ENCODE peak calls at places on chromosomes 5 and 9, in seven cellular contexts. One of them, this sample, is unnamed. For H3K4me1, the result is how much of the 10 kb centered on the place peaks cover.

GRCh38 chr5:176535101-176535654 is 2.0 kb downstream of the RNF44 start:
- DNase-seq in tibial artery: no peak
- DNase-seq in neural progenitor cell: no peak
- DNase-seq in CD8-positive, alpha-beta T cell: no peak
- DNase-seq in uterus: no peak
- DNase-seq in mammary epithelial cell: no peak
- DNase-seq in right atrium auricular region: no peak
- DNase-seq in this sample: no peak

GRCh38 chr5:25006734-25007133 is 362.0 kb upstream of the CDH10 start:
- DNase-seq in neural progenitor cell: peak
- DNase-seq in uterus: no peak
- DNase-seq in mammary epithelial cell: peak
- DNase-seq in right atrium auricular region: no peak
- DNase-seq in CD8-positive, alpha-beta T cell: no peak
- DNase-seq in tibial artery: no peak
- DNase-seq in this sample: no peak

GRCh38 chr9:107600060-107600573 is 110.5 kb upstream of the KLF4 start:
- DNase-seq in uterus: peak
- DNase-seq in tibial artery: no peak
- DNase-seq in neural progenitor cell: no peak
- DNase-seq in mammary epithelial cell: no peak
- DNase-seq in CD8-positive, alpha-beta T cell: no peak
- DNase-seq in right atrium auricular region: no peak
- DNase-seq in this sample: peak

GRCh38 chr9:24242599-24242998 is 303.1 kb downstream of the IZUMO3 start:
- DNase-seq in neural progenitor cell: no peak
- DNase-seq in mammary epithelial cell: no peak
- DNase-seq in CD8-positive, alpha-beta T cell: no peak
- DNase-seq in right atrium auricular region: no peak
- DNase-seq in tibial artery: no peak
- DNase-seq in uterus: no peak
- DNase-seq in this sample: no peak

GRCh38 chr9:93260290-93261066 is 76.5 kb downstream of the WNK2 start:
- DNase-seq in mammary epithelial cell: no peak
- DNase-seq in right atrium auricular region: peak
- DNase-seq in neural progenitor cell: no peak
- DNase-seq in CD8-positive, alpha-beta T cell: no peak
- DNase-seq in tibial artery: peak
- DNase-seq in uterus: no peak
- DNase-seq in this sample: no peak

GRCh38 chr9:107667700-107668099 is 178.1 kb upstream of the KLF4 start:
- DNase-seq in mammary epithelial cell: no peak
- DNase-seq in neural progenitor cell: no peak
- DNase-seq in right atrium auricular region: peak
- DNase-seq in CD8-positive, alpha-beta T cell: no peak
- DNase-seq in uterus: peak
- DNase-seq in tibial artery: no peak
- DNase-seq in this sample: no peak

GRCh38 chr5:5316333-5316732 is 106.1 kb upstream of the ICE1 start:
- DNase-seq in uterus: no peak
- DNase-seq in tibial artery: no peak
- DNase-seq in neural progenitor cell: no peak
- DNase-seq in right atrium auricular region: no peak
- DNase-seq in mammary epithelial cell: no peak
- DNase-seq in CD8-positive, alpha-beta T cell: no peak
- DNase-seq in this sample: no peak

GRCh38 chr9:33029106-33029788 is 4.2 kb downstream of the DNAJA1 start:
- DNase-seq in mammary epithelial cell: peak
- DNase-seq in uterus: no peak
- DNase-seq in CD8-positive, alpha-beta T cell: no peak
- DNase-seq in neural progenitor cell: no peak
- DNase-seq in tibial artery: no peak
- DNase-seq in right atrium auricular region: no peak
- DNase-seq in this sample: no peak

GRCh38 chr9:89135572-89135971 is 43.0 kb downstream of the SHC3 start:
- DNase-seq in tibial artery: no peak
- DNase-seq in CD8-positive, alpha-beta T cell: no peak
- DNase-seq in right atrium auricular region: no peak
- DNase-seq in neural progenitor cell: no peak
- DNase-seq in mammary epithelial cell: no peak
- DNase-seq in uterus: no peak
- DNase-seq in this sample: no peak

GRCh38 chr9:99189186-99189585 is 32.6 kb downstream of the ALG2 start:
- DNase-seq in CD8-positive, alpha-beta T cell: no peak
- DNase-seq in uterus: no peak
- DNase-seq in neural progenitor cell: no peak
- DNase-seq in right atrium auricular region: no peak
- DNase-seq in tibial artery: no peak
- DNase-seq in mammary epithelial cell: no peak
- DNase-seq in this sample: no peak

GRCh38 chr5:55440188-55440646 is 94.5 kb downstream of the PLPP1 start:
- DNase-seq in tibial artery: no peak
- DNase-seq in CD8-positive, alpha-beta T cell: no peak
- DNase-seq in neural progenitor cell: peak
- DNase-seq in uterus: peak
- DNase-seq in right atrium auricular region: no peak
- DNase-seq in mammary epithelial cell: peak
- DNase-seq in this sample: no peak

GRCh38 chr9:127283917-127284316 is 19.3 kb downstream of the GARNL3 start:
- DNase-seq in tibial artery: no peak
- DNase-seq in CD8-positive, alpha-beta T cell: peak
- DNase-seq in neural progenitor cell: peak
- DNase-seq in mammary epithelial cell: peak
- DNase-seq in right atrium auricular region: no peak
- DNase-seq in uterus: peak
- DNase-seq in this sample: no peak

DNA sequence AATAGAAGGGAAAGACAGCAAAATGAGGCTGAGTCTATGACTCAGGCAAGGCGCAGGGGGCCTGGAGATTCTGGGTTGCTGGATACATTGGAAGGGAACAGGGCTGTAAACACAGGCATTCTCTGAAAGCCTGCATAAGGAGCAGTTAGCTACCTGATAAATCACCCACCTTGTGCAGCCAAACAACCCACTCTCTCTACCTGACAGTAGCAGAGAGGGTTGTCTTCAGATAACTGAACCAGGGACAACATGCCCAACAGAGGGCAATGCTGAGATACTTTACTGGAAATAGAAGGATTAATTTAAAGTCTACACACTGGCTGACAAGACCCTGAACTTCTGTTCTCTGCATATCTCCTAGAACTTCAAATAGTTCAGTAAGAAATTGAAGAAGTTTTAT is 161.6 kb downstream of the KCTD16 start:
- DNase-seq in tibial artery: no peak
- DNase-seq in right atrium auricular region: no peak
- DNase-seq in uterus: no peak
- DNase-seq in CD8-positive, alpha-beta T cell: no peak
- DNase-seq in neural progenitor cell: peak
- DNase-seq in mammary epithelial cell: no peak
- DNase-seq in this sample: no peak
- TF ChIP-seq CTCF in tibial artery: no peak
- TF ChIP-seq CTCF in right atrium auricular region: no peak
- TF ChIP-seq CTCF in uterus: no peak
- TF ChIP-seq CTCF in CD8-positive, alpha-beta T cell: no peak
- TF ChIP-seq CTCF in neural progenitor cell: peak
- TF ChIP-seq CTCF in mammary epithelial cell: peak
- TF ChIP-seq CTCF in this sample: no peak

GRCh38 chr5:54088081-54088480 is 222.3 kb downstream of the ARL15 start:
- DNase-seq in CD8-positive, alpha-beta T cell: no peak
- DNase-seq in tibial artery: no peak
- DNase-seq in right atrium auricular region: no peak
- DNase-seq in neural progenitor cell: no peak
- DNase-seq in uterus: no peak
- DNase-seq in mammary epithelial cell: no peak
- DNase-seq in this sample: no peak
- H3K4me1 ChIP-seq in CD8-positive, alpha-beta T cell: under half
- H3K4me1 ChIP-seq in tibial artery: under half
- H3K4me1 ChIP-seq in right atrium auricular region: under half
- H3K4me1 ChIP-seq in neural progenitor cell: under half
- H3K4me1 ChIP-seq in uterus: under half
- H3K4me1 ChIP-seq in mammary epithelial cell: under half
- H3K4me1 ChIP-seq in this sample: under half

DNA sequence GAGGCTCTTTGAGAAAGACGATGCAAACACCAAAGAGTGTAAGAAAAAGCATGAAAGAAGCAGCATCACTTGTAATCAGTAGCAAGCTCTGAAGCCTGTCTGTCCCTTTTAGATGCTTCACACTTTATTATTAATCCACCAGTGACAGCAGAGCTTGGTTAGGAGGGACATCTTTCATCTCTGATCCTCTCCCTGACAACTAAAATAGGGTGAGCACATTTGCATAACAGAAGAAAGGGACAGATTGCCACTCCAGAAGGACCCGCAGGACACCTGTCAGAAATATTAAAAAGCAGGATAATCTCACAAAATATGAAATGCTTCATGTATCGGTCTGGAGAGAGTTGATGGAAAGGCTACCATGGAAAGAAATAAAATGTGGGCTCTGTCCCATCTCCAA is 71.4 kb upstream of the MAP1B start:
- DNase-seq in mammary epithelial cell: no peak
- DNase-seq in neural progenitor cell: no peak
- DNase-seq in right atrium auricular region: no peak
- DNase-seq in CD8-positive, alpha-beta T cell: no peak
- DNase-seq in tibial artery: no peak
- DNase-seq in uterus: no peak
- DNase-seq in this sample: no peak
- TF ChIP-seq CTCF in mammary epithelial cell: no peak
- TF ChIP-seq CTCF in neural progenitor cell: no peak
- TF ChIP-seq CTCF in right atrium auricular region: no peak
- TF ChIP-seq CTCF in CD8-positive, alpha-beta T cell: no peak
- TF ChIP-seq CTCF in tibial artery: no peak
- TF ChIP-seq CTCF in uterus: no peak
- TF ChIP-seq CTCF in this sample: no peak

GRCh38 chr9:91896096-91896495 is 53.9 kb downstream of the ROR2 start:
- DNase-seq in uterus: no peak
- DNase-seq in neural progenitor cell: no peak
- DNase-seq in tibial artery: no peak
- DNase-seq in right atrium auricular region: no peak
- DNase-seq in CD8-positive, alpha-beta T cell: no peak
- DNase-seq in mammary epithelial cell: no peak
- DNase-seq in this sample: no peak
- H3K4me1 ChIP-seq in uterus: under half
- H3K4me1 ChIP-seq in neural progenitor cell: under half
- H3K4me1 ChIP-seq in tibial artery: under half
- H3K4me1 ChIP-seq in right atrium auricular region: half or more
- H3K4me1 ChIP-seq in CD8-positive, alpha-beta T cell: under half
- H3K4me1 ChIP-seq in mammary epithelial cell: under half
- H3K4me1 ChIP-seq in this sample: under half

DNA sequence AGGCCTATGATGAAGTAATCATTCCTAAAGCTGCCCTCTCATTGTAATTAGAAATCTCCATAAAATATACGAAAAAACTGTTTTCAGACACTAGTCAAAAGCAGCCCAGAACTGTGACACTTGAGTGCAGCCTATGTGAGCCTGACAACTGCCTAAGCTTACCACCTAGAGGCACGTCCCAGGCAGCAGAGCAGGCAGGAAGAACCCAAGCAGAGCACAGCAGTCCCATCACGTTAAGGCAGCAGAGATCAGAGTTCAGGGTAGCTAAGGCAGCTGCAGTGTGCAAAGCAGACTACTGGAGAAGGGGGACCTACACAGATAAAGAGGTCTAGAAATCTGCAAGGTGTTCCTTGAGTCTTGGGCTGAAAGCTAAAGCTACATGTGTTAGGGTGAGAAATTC is 46.4 kb downstream of the GOLPH3 start:
- DNase-seq in CD8-positive, alpha-beta T cell: no peak
- DNase-seq in neural progenitor cell: no peak
- DNase-seq in tibial artery: no peak
- DNase-seq in mammary epithelial cell: no peak
- DNase-seq in uterus: no peak
- DNase-seq in right atrium auricular region: no peak
- DNase-seq in this sample: no peak
- TF ChIP-seq CTCF in CD8-positive, alpha-beta T cell: no peak
- TF ChIP-seq CTCF in neural progenitor cell: no peak
- TF ChIP-seq CTCF in tibial artery: no peak
- TF ChIP-seq CTCF in mammary epithelial cell: no peak
- TF ChIP-seq CTCF in uterus: no peak
- TF ChIP-seq CTCF in right atrium auricular region: no peak
- TF ChIP-seq CTCF in this sample: no peak

GRCh38 chr9:91192379-91192775 is 169.3 kb downstream of the AUH start:
- DNase-seq in neural progenitor cell: no peak
- DNase-seq in mammary epithelial cell: no peak
- DNase-seq in tibial artery: no peak
- DNase-seq in uterus: peak
- DNase-seq in right atrium auricular region: peak
- DNase-seq in CD8-positive, alpha-beta T cell: no peak
- DNase-seq in this sample: no peak
- H3K4me1 ChIP-seq in neural progenitor cell: under half
- H3K4me1 ChIP-seq in mammary epithelial cell: under half
- H3K4me1 ChIP-seq in tibial artery: under half
- H3K4me1 ChIP-seq in uterus: under half
- H3K4me1 ChIP-seq in right atrium auricular region: under half
- H3K4me1 ChIP-seq in CD8-positive, alpha-beta T cell: under half
- H3K4me1 ChIP-seq in this sample: under half

GRCh38 chr5:33180900-33181299 is 259.9 kb upstream of the TARS1 start:
- DNase-seq in mammary epithelial cell: peak
- DNase-seq in CD8-positive, alpha-beta T cell: no peak
- DNase-seq in neural progenitor cell: peak
- DNase-seq in uterus: no peak
- DNase-seq in right atrium auricular region: no peak
- DNase-seq in tibial artery: no peak
- DNase-seq in this sample: no peak
- TF ChIP-seq CTCF in mammary epithelial cell: peak
- TF ChIP-seq CTCF in CD8-positive, alpha-beta T cell: no peak
- TF ChIP-seq CTCF in neural progenitor cell: peak
- TF ChIP-seq CTCF in uterus: no peak
- TF ChIP-seq CTCF in right atrium auricular region: no peak
- TF ChIP-seq CTCF in tibial artery: no peak
- TF ChIP-seq CTCF in this sample: no peak

GRCh38 chr9:101977614-101978210 is 239.3 kb upstream of the GRIN3A start:
- DNase-seq in uterus: no peak
- DNase-seq in CD8-positive, alpha-beta T cell: no peak
- DNase-seq in tibial artery: no peak
- DNase-seq in neural progenitor cell: no peak
- DNase-seq in mammary epithelial cell: peak
- DNase-seq in right atrium auricular region: no peak
- DNase-seq in this sample: no peak
- H3K4me1 ChIP-seq in uterus: under half
- H3K4me1 ChIP-seq in CD8-positive, alpha-beta T cell: under half
- H3K4me1 ChIP-seq in tibial artery: under half
- H3K4me1 ChIP-seq in neural progenitor cell: under half
- H3K4me1 ChIP-seq in mammary epithelial cell: under half
- H3K4me1 ChIP-seq in right atrium auricular region: under half
- H3K4me1 ChIP-seq in this sample: under half